ENCODE peak calls at places on chromosomes 5 and 9, in ten cellular contexts. O is PC-3, U is astrocyte of the spinal cord, D is endothelial cell, L is right lobe of liver, G is fibroblast of villous mesenchyme, F is HCT116, H is right atrium auricular region, K is MM.1S, J is GM13977. Q is an unnamed sample.

GRCh38 chr5:165325201-165325600 is 1819.8 kb downstream of the MAT2B start:
- DNase-seq in O (peak; percentile 54), U (peak; percentile 64), D (no peak), L (no peak), G (peak; percentile 7), F (no peak), H (no peak), K (no peak), J (no peak), Q (no peak)

GRCh38 chr5:106113922-106114321 is 1556.8 kb downstream of the EFNA5 start:
- DNase-seq in O (no peak), U (no peak), D (no peak), L (no peak), G (no peak), F (no peak), H (no peak), K (no peak), J (no peak), Q (no peak)

GRCh38 chr5:6804766-6805165 is 91.5 kb downstream of the TENT4A start:
- DNase-seq in O (no peak), U (peak; percentile 30), D (no peak), L (no peak), G (no peak), F (no peak), H (no peak), K (no peak), J (no peak), Q (no peak)

GRCh38 chr5:73735032-73735734 is 109.2 kb downstream of the ARHGEF28 start:
- DNase-seq in O (no peak), U (peak; percentile 56), D (no peak), L (no peak), G (no peak), F (no peak), H (no peak), K (no peak), J (no peak), Q (no peak)

GRCh38 chr5:79562351-79563246 is 48.7 kb upstream of the HOMER1 start:
- DNase-seq in O (peak; percentile 48), U (peak; percentile 50), D (no peak), L (no peak), G (no peak), F (no peak), H (no peak), K (no peak), J (no peak), Q (no peak)

GRCh38 chr9:130837002-130837511 is 2.0 kb downstream of the ABL1 start:
- DNase-seq in O (no peak), U (peak; percentile 56), D (no peak), L (no peak), G (peak; percentile 85), F (no peak), H (no peak), K (no peak), J (no peak), Q (no peak)

GRCh38 chr9:8769153-8769552 is 969.6 kb upstream of the DMAC1 start:
- DNase-seq in O (no peak), U (no peak), D (no peak), L (no peak), G (no peak), F (no peak), H (no peak), K (no peak), J (no peak), Q (no peak)

GRCh38 chr5:69213513-69214215 is 21.0 kb upstream of the CDK7 start:
- DNase-seq in O (peak; percentile 56), U (peak; percentile 26), D (no peak), L (no peak), G (peak; percentile 75), F (no peak), H (no peak), K (no peak), J (no peak), Q (no peak)

GRCh38 chr5:114362977-114363721 is 1.3 kb downstream of the KCNN2 start:
- DNase-seq in O (no peak), U (no peak), D (peak; percentile 30), L (peak; percentile 56), G (peak; percentile 13), F (no peak), H (no peak), K (no peak), J (peak; percentile 23), Q (no peak)

GRCh38 chr5:114361724-114362196 is at the start of gene KCNN2:
- DNase-seq in O (peak; percentile 3), U (peak; percentile 58), D (peak; percentile 86), L (peak; percentile 94), G (peak; percentile 70), F (no peak), H (peak; percentile 67), K (peak; percentile 94), J (peak; percentile 79), Q (peak; percentile 86)

GRCh38 chr5:114360816-114361723 is 800 bp upstream of the KCNN2 start:
- DNase-seq in O (no peak), U (no peak), D (peak; percentile 78), L (peak; percentile 75), G (peak; percentile 8), F (no peak), H (no peak), K (peak; percentile 55), J (peak; percentile 82), Q (peak; percentile 61)

GRCh38 chr5:114363837-114364236 is 2.0 kb downstream of the KCNN2 start:
- DNase-seq in O (no peak), U (no peak), D (no peak), L (no peak), G (no peak), F (no peak), H (no peak), K (no peak), J (peak; percentile 23), Q (no peak)

DNA sequence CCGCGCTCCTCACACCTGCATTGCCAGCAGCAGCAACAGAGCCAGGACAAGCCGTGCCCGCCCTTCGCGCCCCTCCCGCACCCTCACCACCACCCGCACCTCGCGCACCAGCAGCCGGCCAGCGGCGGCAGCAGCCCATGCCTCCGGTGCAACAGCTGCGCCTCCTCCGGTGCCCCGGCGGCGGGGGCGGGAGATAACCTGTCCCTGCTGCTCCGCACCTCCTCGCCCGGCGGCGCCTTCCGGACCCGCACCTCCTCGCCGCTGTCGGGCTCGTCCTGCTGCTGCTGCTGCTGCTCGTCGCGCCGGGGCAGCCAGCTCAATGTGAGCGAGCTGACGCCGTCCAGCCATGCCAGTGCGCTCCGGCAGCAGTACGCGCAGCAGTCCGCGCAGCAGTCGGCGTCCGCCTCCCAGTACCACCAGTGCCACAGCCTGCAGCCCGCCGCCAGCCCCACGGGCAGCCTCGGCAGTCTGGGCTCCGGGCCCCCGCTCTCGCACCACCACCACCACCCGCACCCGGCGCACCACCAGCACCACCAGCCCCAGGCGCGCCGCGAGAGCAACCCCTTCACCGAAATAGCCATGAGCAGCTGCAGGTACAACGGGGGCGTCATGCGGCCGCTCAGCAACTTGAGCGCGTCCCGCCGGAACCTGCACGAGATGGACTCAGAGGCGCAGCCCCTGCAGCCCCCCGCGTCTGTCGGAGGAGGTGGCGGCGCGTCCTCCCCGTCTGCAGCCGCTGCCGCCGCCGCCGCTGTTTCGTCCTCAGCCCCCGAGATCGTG is 517 bp downstream of the KCNN2 start:
- DNase-seq in O (no peak), U (no peak), D (peak; percentile 55), L (no peak), G (peak; percentile 16), F (no peak), H (no peak), K (peak; percentile 60), J (peak; percentile 47), Q (no peak)
- TF ChIP-seq CTCF in O (no peak), U (no peak), D (no peak), L (no peak), G (no peak), F (no peak), H (no peak), K (peak; percentile 11), J (no peak), Q (no peak)

GRCh38 chr9:120711841-120712538 is 2.3 kb downstream of the MEGF9 start:
- DNase-seq in O (peak; percentile 18), U (no peak), D (no peak), L (no peak), G (no peak), F (no peak), H (no peak), K (no peak), J (no peak), Q (no peak)

GRCh38 chr9:120712539-120713031 is 1.7 kb downstream of the MEGF9 start:
- DNase-seq in O (no peak), U (no peak), D (no peak), L (no peak), G (no peak), F (no peak), H (no peak), K (no peak), J (no peak), Q (no peak)

GRCh38 chr9:120710110-120710981 is 3.9 kb downstream of the MEGF9 start:
- DNase-seq in O (peak; percentile 50), U (peak; percentile 59), D (no peak), L (no peak), G (peak; percentile 75), F (peak; percentile 52), H (no peak), K (peak; percentile 85), J (no peak), Q (no peak)

GRCh38 chr9:120713257-120714087 is 798 bp downstream of the MEGF9 start:
- DNase-seq in O (peak; percentile 29), U (no peak), D (peak; percentile 11), L (peak; percentile 69), G (no peak), F (no peak), H (no peak), K (peak; percentile 12), J (peak; percentile 42), Q (peak; percentile 15)

DNA sequence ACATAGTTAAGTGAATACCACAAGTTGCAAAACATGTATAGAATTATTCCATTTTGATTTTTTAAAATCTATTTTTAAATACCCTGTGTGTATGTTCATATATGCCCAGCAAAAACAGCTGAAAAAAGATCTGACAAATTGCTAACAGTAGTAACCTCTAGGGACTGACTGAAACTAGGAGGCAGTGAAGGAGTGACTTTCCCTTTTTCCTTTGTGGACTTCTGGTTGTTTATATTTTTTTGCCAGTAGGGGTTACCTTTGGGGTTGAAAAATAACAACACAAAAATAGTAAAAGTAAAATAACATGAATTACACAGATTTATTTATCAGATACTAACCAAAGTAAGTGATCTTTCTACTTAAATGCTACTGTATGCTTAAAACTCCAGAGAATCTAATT is 2.9 kb downstream of the MEGF9 start:
- DNase-seq in O (no peak), U (no peak), D (no peak), L (no peak), G (no peak), F (no peak), H (no peak), K (peak; percentile 51), J (no peak), Q (no peak)
- TF ChIP-seq CTCF in O (no peak), U (no peak), D (no peak), L (peak; percentile 9), G (no peak), F (no peak), H (no peak), K (peak; percentile 26), J (no peak), Q (no peak)

DNA sequence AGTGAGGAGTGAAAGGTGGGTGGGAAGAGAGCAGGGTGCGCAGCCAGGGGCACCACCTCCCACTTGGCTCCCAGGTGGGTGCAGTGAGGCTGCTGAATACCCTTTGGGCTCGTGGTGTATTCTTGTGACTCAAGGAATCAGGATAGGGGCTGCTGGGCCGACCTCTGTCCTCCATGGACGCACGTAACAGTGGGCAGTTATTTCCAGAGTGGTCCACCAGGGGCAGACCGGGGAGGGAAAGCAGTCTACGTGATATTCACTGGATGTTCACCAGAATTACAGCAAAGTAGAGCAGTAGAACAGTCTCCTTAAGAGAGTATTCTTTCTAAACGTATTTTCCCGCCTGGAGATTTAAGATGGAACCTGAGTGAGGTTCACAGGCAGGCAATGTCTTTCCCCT is 88.5 kb downstream of the SYK start:
- DNase-seq in O (no peak), U (no peak), D (peak; percentile 48), L (no peak), G (no peak), F (no peak), H (no peak), K (no peak), J (no peak), Q (no peak)
- TF ChIP-seq CTCF in O (no peak), U (peak; percentile 9), D (peak; percentile 55), L (no peak), G (peak; percentile 22), F (no peak), H (no peak), K (no peak), J (peak; percentile 2), Q (no peak)

GRCh38 chr5:149267241-149267973 is 4.3 kb upstream of the AFAP1L1 start:
- DNase-seq in O (peak; percentile 94), U (no peak), D (no peak), L (no peak), G (no peak), F (no peak), H (no peak), K (no peak), J (no peak), Q (no peak)
- TF ChIP-seq CTCF in O (no peak), U (no peak), D (no peak), L (no peak), G (no peak), F (no peak), H (no peak), K (no peak), J (no peak), Q (no peak)